ENCODE peak calls at places on chromosomes 7 and 10, in seven cellular contexts. V, F, J, O, N, Z and R are unnamed samples.

GRCh38 chr7:5387711-5388245 is 35.9 kb downstream of the TNRC18 start:
- DNase-seq in Z (no peak), N (no peak), J (no peak), O (no peak), V (no peak), F (no peak), R (no peak)

GRCh38 chr7:99210265-99210970 is 2.5 kb upstream of the KPNA7 start:
- DNase-seq in N (no peak), V (no peak), O (peak), J (no peak), F (no peak), Z (no peak), R (no peak)

GRCh38 chr7:95155965-95156364 is 168.4 kb downstream of the PON1 start:
- DNase-seq in V (no peak), F (no peak), Z (no peak), J (no peak), N (peak), O (peak), R (no peak)

GRCh38 chr10:122379537-122379936 is 5.0 kb downstream of the PLEKHA1 start:
- DNase-seq in Z (no peak), V (no peak), N (no peak), J (no peak), O (no peak), F (no peak), R (no peak)

GRCh38 chr10:125034671-125035070 is 92.7 kb downstream of the ZRANB1 start:
- DNase-seq in J (no peak), Z (no peak), F (no peak), V (no peak), O (no peak), N (no peak), R (no peak)

GRCh38 chr10:120824864-120825263 is 26.3 kb upstream of the WDR11 start:
- DNase-seq in O (no peak), Z (peak), J (no peak), V (peak), F (no peak), N (peak), R (no peak)

GRCh38 chr10:121594623-121595320 is 3.5 kb downstream of the FGFR2 start:
- DNase-seq in J (no peak), Z (no peak), N (no peak), O (no peak), V (no peak), F (no peak), R (peak)

GRCh38 chr10:92695679-92696605 is 6.2 kb downstream of the HHEX start:
- DNase-seq in F (no peak), J (no peak), O (no peak), N (no peak), V (no peak), Z (peak), R (no peak)

GRCh38 chr7:152185514-152185913 is 160.0 kb downstream of the GALNT11 start:
- DNase-seq in O (no peak), F (no peak), V (no peak), Z (no peak), N (no peak), J (no peak), R (no peak)

GRCh38 chr10:131802991-131803390 is 97.8 kb upstream of the PPP2R2D start:
- DNase-seq in Z (no peak), F (no peak), V (no peak), O (no peak), J (peak), N (no peak), R (no peak)

GRCh38 chr10:100890141-100890695 is 22.5 kb upstream of the SLF2 start:
- DNase-seq in V (no peak), N (peak), O (no peak), J (no peak), F (no peak), Z (no peak), R (no peak)

GRCh38 chr10:4391683-4392082 is 434.3 kb upstream of the AKR1E2 start:
- DNase-seq in Z (no peak), V (no peak), F (no peak), O (no peak), N (no peak), J (no peak), R (no peak)

GRCh38 chr7:47792521-47793121 is 155.6 kb downstream of the PKD1L1 start:
- DNase-seq in N (no peak), F (no peak), Z (peak), O (no peak), J (no peak), V (no peak), R (no peak)

GRCh38 chr10:54799491-54799890 is 1.5 kb downstream of the PCDH15 start:
- DNase-seq in O (no peak), N (no peak), J (no peak), F (no peak), V (no peak), Z (no peak), R (no peak)

GRCh38 chr10:50513956-50514355 is 109.8 kb downstream of the SGMS1 start:
- DNase-seq in N (no peak), F (no peak), O (no peak), V (no peak), Z (no peak), J (no peak), R (no peak)

GRCh38 chr10:57979466-57979865 is 288.2 kb downstream of the IPMK start:
- DNase-seq in Z (no peak), F (peak), N (no peak), O (no peak), J (no peak), V (no peak), R (no peak)

GRCh38 chr10:30357075-30357801 is 8.2 kb upstream of the MTPAP start:
- DNase-seq in J (no peak), Z (no peak), O (no peak), F (no peak), V (no peak), N (no peak), R (no peak)

GRCh38 chr10:132689721-132690360 is 96.1 kb downstream of the NKX6-2 start:
- DNase-seq in J (peak), N (no peak), F (no peak), O (no peak), Z (no peak), V (no peak), R (no peak)

GRCh38 chr10:86376403-86376802 is 9.8 kb upstream of the GRID1 start:
- DNase-seq in N (no peak), O (no peak), F (no peak), V (no peak), J (peak), Z (no peak), R (no peak)

GRCh38 chr10:121088524-121088923 is 237.4 kb downstream of the WDR11 start:
- DNase-seq in N (peak), V (no peak), J (no peak), Z (peak), O (no peak), F (no peak), R (no peak)

GRCh38 chr7:94397721-94398120 is 3.0 kb downstream of the COL1A2 start:
- DNase-seq in V (no peak), J (no peak), O (no peak), Z (no peak), F (no peak), N (no peak), R (no peak)